ENCODE peak calls at places on chromosomes 7 and 10, in eight cellular contexts. G is ELR, Z is H7, K is GM13976, F is left ventricle myocardium inferior, A is progenitor cell of endocrine pancreas, D is NCI-H69, X is NCI-H2029. H is an unnamed sample.
A peak's percentile ranks its signal among the peaks of the same experiment; 100 is the strongest.

GRCh38 chr10:43926371-43926770 is 277.7 kb upstream of the ZNF32 start:
- DNase-seq in F (no peak), D (no peak), G (no peak), K (no peak), Z (no peak), A (no peak), X (no peak), H (no peak)

GRCh38 chr7:134963031-134963430 is 23.3 kb upstream of the AGBL3 start:
- DNase-seq in A (no peak), D (no peak), G (no peak), Z (no peak), K (no peak), F (no peak), X (no peak), H (no peak)

GRCh38 chr7:101913247-101913721 is 95.9 kb downstream of the CUX1 start:
- DNase-seq in K (no peak), A (no peak), D (no peak), F (no peak), X (no peak), G (no peak), Z (no peak), H (no peak)

GRCh38 chr7:29987821-29988317 is 1.7 kb downstream of the SCRN1 start:
- DNase-seq in F (no peak), K (peak; percentile 36), D (peak; percentile 90), Z (peak; percentile 46), G (peak; percentile 96), X (peak; percentile 17), A (no peak), H (peak; percentile 47)

GRCh38 chr10:51651063-51651462 is 48.3 kb downstream of the CSTF2T start:
- DNase-seq in F (no peak), K (no peak), A (no peak), Z (no peak), X (no peak), G (peak; percentile 8), D (no peak), H (no peak)

GRCh38 chr10:6912424-6912823 is 332.3 kb upstream of the PRKCQ start:
- DNase-seq in G (peak; percentile 3), D (no peak), A (no peak), F (no peak), K (no peak), Z (no peak), X (no peak), H (no peak)

GRCh38 chr10:88227342-88228018 is 355.6 kb downstream of the RNLS start:
- DNase-seq in Z (peak; percentile 11), K (no peak), G (no peak), F (peak; percentile 37), A (no peak), D (peak; percentile 78), X (no peak), H (no peak)

GRCh38 chr7:100829150-100829716 is 1.9 kb upstream of the EPHB4 start:
- DNase-seq in X (no peak), Z (peak; percentile 73), G (no peak), D (no peak), F (peak; percentile 63), K (peak; percentile 15), A (no peak), H (no peak)

GRCh38 chr7:46900312-46901263 is 681.3 kb downstream of the TNS3 start:
- DNase-seq in X (no peak), A (no peak), F (peak; percentile 21), D (no peak), Z (no peak), G (peak; percentile 2), K (no peak), H (peak; percentile 10)

GRCh38 chr7:18829518-18830252 is 287.8 kb downstream of the TWIST1 start:
- DNase-seq in Z (no peak), F (no peak), K (no peak), A (no peak), G (peak; percentile 43), D (peak; percentile 15), X (no peak), H (no peak)

GRCh38 chr7:46855851-46856250 is 726.1 kb downstream of the TNS3 start:
- DNase-seq in X (no peak), Z (no peak), G (no peak), A (no peak), K (no peak), F (no peak), D (no peak), H (no peak)

GRCh38 chr7:91191771-91192170 is 72.5 kb upstream of the FZD1 start:
- DNase-seq in G (no peak), X (no peak), F (no peak), D (no peak), K (no peak), Z (no peak), A (no peak), H (no peak)

GRCh38 chr7:28988818-28989595 is 30.9 kb upstream of the TRIL start:
- DNase-seq in K (no peak), Z (no peak), X (no peak), A (no peak), G (peak; percentile 81), F (no peak), D (no peak), H (no peak)

GRCh38 chr7:4791738-4792536 is 16.5 kb downstream of the AP5Z1 start:
- DNase-seq in G (peak; percentile 49), X (no peak), K (peak; percentile 90), A (peak; percentile 43), Z (peak; percentile 95), D (peak; percentile 41), F (peak; percentile 84), H (peak; percentile 44)

GRCh38 chr7:32616625-32617024 is 121.3 kb downstream of the AVL9 start:
- DNase-seq in X (no peak), G (peak; percentile 88), K (no peak), D (no peak), F (peak; percentile 56), A (no peak), Z (no peak), H (no peak)

GRCh38 chr7:88141025-88141424 is 78.8 kb downstream of the SRI start:
- DNase-seq in Z (no peak), D (no peak), G (no peak), A (no peak), K (no peak), F (no peak), X (no peak), H (no peak)

GRCh38 chr7:131413711-131414110 is 86.0 kb downstream of the MKLN1 start:
- DNase-seq in A (no peak), Z (no peak), F (no peak), X (no peak), G (no peak), D (no peak), K (no peak), H (no peak)

GRCh38 chr10:7565871-7566270 is 100.9 kb downstream of the ITIH5 start:
- DNase-seq in A (no peak), K (no peak), Z (no peak), G (no peak), X (no peak), D (no peak), F (no peak), H (no peak)

GRCh38 chr7:64882341-64883112 is 20.5 kb upstream of the ZNF273 start:
- DNase-seq in X (peak; percentile 64), F (peak; percentile 73), Z (peak; percentile 59), G (no peak), K (peak; percentile 28), D (no peak), A (no peak), H (no peak)

GRCh38 chr7:86559096-86559495 is 84.6 kb upstream of the GRM3 start:
- DNase-seq in F (no peak), K (no peak), G (no peak), A (no peak), X (no peak), Z (no peak), D (peak; percentile 57), H (no peak)

GRCh38 chr10:102003541-102003940 is 52.4 kb downstream of the ARMH3 start:
- DNase-seq in K (no peak), G (peak; percentile 10), D (peak; percentile 75), F (no peak), X (no peak), A (no peak), Z (no peak), H (no peak)

GRCh38 chr7:5428470-5429252 is 5.0 kb upstream of the TNRC18 start:
- DNase-seq in G (peak; percentile 95), Z (peak; percentile 71), X (no peak), K (no peak), F (peak; percentile 74), D (peak; percentile 67), A (peak; percentile 23), H (no peak)

GRCh38 chr7:101164071-101164840 is 1.1 kb downstream of the VGF start:
- DNase-seq in Z (peak; percentile 88), F (no peak), K (no peak), X (no peak), D (peak; percentile 81), A (peak; percentile 53), G (peak; percentile 70), H (no peak)

GRCh38 chr7:25250386-25250785 is 22.1 kb upstream of the NPVF start:
- DNase-seq in Z (no peak), D (no peak), A (no peak), F (no peak), K (no peak), X (no peak), G (no peak), H (no peak)

H was measured in GM12865.